ENCODE peak calls at places on chromosomes 16 and 17, in six cellular contexts. One of them, this sample, is unnamed.

GRCh38 chr16:22635801-22636200 is 125.1 kb downstream of the NPIPB5 start:
- DNase-seq in H7: no peak
- DNase-seq in CD8-positive, alpha-beta T cell: no peak
- DNase-seq in psoas muscle: no peak
- DNase-seq in foreskin fibroblast: no peak
- DNase-seq in GM23248: no peak
- DNase-seq in this sample: no peak

GRCh38 chr17:78844301-78845005 is 3.8 kb upstream of the USP36 start:
- DNase-seq in H7: no peak
- DNase-seq in CD8-positive, alpha-beta T cell: no peak
- DNase-seq in psoas muscle: no peak
- DNase-seq in foreskin fibroblast: peak; percentile 56
- DNase-seq in GM23248: peak; percentile 45
- DNase-seq in this sample: peak; percentile 48

GRCh38 chr17:31566992-31567373 is 175.5 kb downstream of the RAB11FIP4 start:
- DNase-seq in H7: no peak
- DNase-seq in CD8-positive, alpha-beta T cell: no peak
- DNase-seq in psoas muscle: no peak
- DNase-seq in foreskin fibroblast: no peak
- DNase-seq in GM23248: no peak
- DNase-seq in this sample: no peak

GRCh38 chr17:34299918-34300600 is 14.5 kb downstream of the CCL11 start:
- DNase-seq in H7: no peak
- DNase-seq in CD8-positive, alpha-beta T cell: no peak
- DNase-seq in psoas muscle: no peak
- DNase-seq in foreskin fibroblast: peak; percentile 45
- DNase-seq in GM23248: peak; percentile 86
- DNase-seq in this sample: peak; percentile 87

GRCh38 chr16:89115216-89115949 is 21.7 kb downstream of the ACSF3 start:
- DNase-seq in H7: no peak
- DNase-seq in CD8-positive, alpha-beta T cell: peak; percentile 80
- DNase-seq in psoas muscle: peak; percentile 64
- DNase-seq in foreskin fibroblast: no peak
- DNase-seq in GM23248: no peak
- DNase-seq in this sample: no peak

GRCh38 chr16:30395155-30395991 is at the start of gene ZNF48:
- DNase-seq in H7: peak; percentile 95
- DNase-seq in CD8-positive, alpha-beta T cell: no peak
- DNase-seq in psoas muscle: peak; percentile 90
- DNase-seq in foreskin fibroblast: peak; percentile 92
- DNase-seq in GM23248: peak; percentile 94
- DNase-seq in this sample: peak; percentile 93

GRCh38 chr16:3819741-3820724 is 60.5 kb downstream of the CREBBP start:
- DNase-seq in H7: no peak
- DNase-seq in CD8-positive, alpha-beta T cell: no peak
- DNase-seq in psoas muscle: no peak
- DNase-seq in foreskin fibroblast: peak; percentile 89
- DNase-seq in GM23248: peak; percentile 84
- DNase-seq in this sample: peak; percentile 85

GRCh38 chr16:85141491-85142128 is 29.3 kb upstream of the CIBAR2 start:
- DNase-seq in H7: no peak
- DNase-seq in CD8-positive, alpha-beta T cell: no peak
- DNase-seq in psoas muscle: no peak
- DNase-seq in foreskin fibroblast: no peak
- DNase-seq in GM23248: no peak
- DNase-seq in this sample: no peak

GRCh38 chr17:10683853-10684252 is 13.5 kb downstream of the SCO1 start:
- DNase-seq in H7: peak; percentile 57
- DNase-seq in CD8-positive, alpha-beta T cell: no peak
- DNase-seq in psoas muscle: no peak
- DNase-seq in foreskin fibroblast: no peak
- DNase-seq in GM23248: peak; percentile 39
- DNase-seq in this sample: peak; percentile 37

GRCh38 chr17:57356722-57357391 is 100.5 kb downstream of the MSI2 start:
- DNase-seq in H7: no peak
- DNase-seq in CD8-positive, alpha-beta T cell: no peak
- DNase-seq in psoas muscle: no peak
- DNase-seq in foreskin fibroblast: no peak
- DNase-seq in GM23248: no peak
- DNase-seq in this sample: no peak

GRCh38 chr17:6361733-6362132 is 73.2 kb downstream of the AIPL1 start:
- DNase-seq in H7: peak; percentile 73
- DNase-seq in CD8-positive, alpha-beta T cell: no peak
- DNase-seq in psoas muscle: no peak
- DNase-seq in foreskin fibroblast: no peak
- DNase-seq in GM23248: no peak
- DNase-seq in this sample: no peak

GRCh38 chr16:17515421-17516210 is 44.9 kb upstream of the XYLT1 start:
- DNase-seq in H7: no peak
- DNase-seq in CD8-positive, alpha-beta T cell: no peak
- DNase-seq in psoas muscle: no peak
- DNase-seq in foreskin fibroblast: peak; percentile 79
- DNase-seq in GM23248: peak; percentile 94
- DNase-seq in this sample: peak; percentile 94

GRCh38 chr17:65046236-65046635 is 10.3 kb downstream of the GNA13 start:
- DNase-seq in H7: no peak
- DNase-seq in CD8-positive, alpha-beta T cell: no peak
- DNase-seq in psoas muscle: no peak
- DNase-seq in foreskin fibroblast: no peak
- DNase-seq in GM23248: no peak
- DNase-seq in this sample: no peak

GRCh38 chr17:40516581-40517285 is 15.3 kb upstream of the TNS4 start:
- DNase-seq in H7: no peak
- DNase-seq in CD8-positive, alpha-beta T cell: no peak
- DNase-seq in psoas muscle: no peak
- DNase-seq in foreskin fibroblast: no peak
- DNase-seq in GM23248: peak; percentile 67
- DNase-seq in this sample: peak; percentile 35

GRCh38 chr17:39125143-39125875 is 26.1 kb downstream of the PLXDC1 start:
- DNase-seq in H7: no peak
- DNase-seq in CD8-positive, alpha-beta T cell: no peak
- DNase-seq in psoas muscle: no peak
- DNase-seq in foreskin fibroblast: no peak
- DNase-seq in GM23248: no peak
- DNase-seq in this sample: no peak

GRCh38 chr16:17277981-17278381 is 192.8 kb downstream of the XYLT1 start:
- DNase-seq in H7: peak; percentile 69
- DNase-seq in CD8-positive, alpha-beta T cell: no peak
- DNase-seq in psoas muscle: no peak
- DNase-seq in foreskin fibroblast: no peak
- DNase-seq in GM23248: peak; percentile 12
- DNase-seq in this sample: no peak

GRCh38 chr17:37365589-37365988 is 10.2 kb upstream of the C17orf78 start:
- DNase-seq in H7: no peak
- DNase-seq in CD8-positive, alpha-beta T cell: no peak
- DNase-seq in psoas muscle: no peak
- DNase-seq in foreskin fibroblast: no peak
- DNase-seq in GM23248: no peak
- DNase-seq in this sample: no peak

GRCh38 chr17:77145635-77146632 is 5.2 kb downstream of the SEC14L1 start:
- DNase-seq in H7: no peak
- DNase-seq in CD8-positive, alpha-beta T cell: no peak
- DNase-seq in psoas muscle: peak; percentile 69
- DNase-seq in foreskin fibroblast: peak; percentile 83
- DNase-seq in GM23248: peak; percentile 85
- DNase-seq in this sample: peak; percentile 92

GRCh38 chr16:86848821-86849220 is 270.5 kb downstream of the FOXL1 start:
- DNase-seq in H7: no peak
- DNase-seq in CD8-positive, alpha-beta T cell: no peak
- DNase-seq in psoas muscle: no peak
- DNase-seq in foreskin fibroblast: no peak
- DNase-seq in GM23248: no peak
- DNase-seq in this sample: no peak

GRCh38 chr17:34201225-34201624 is 53.9 kb upstream of the CCL2 start:
- DNase-seq in H7: no peak
- DNase-seq in CD8-positive, alpha-beta T cell: no peak
- DNase-seq in psoas muscle: no peak
- DNase-seq in foreskin fibroblast: no peak
- DNase-seq in GM23248: no peak
- DNase-seq in this sample: no peak

GRCh38 chr16:4261557-4262172 is 11.2 kb downstream of the TFAP4 start:
- DNase-seq in H7: peak; percentile 96
- DNase-seq in CD8-positive, alpha-beta T cell: no peak
- DNase-seq in psoas muscle: peak; percentile 41
- DNase-seq in foreskin fibroblast: no peak
- DNase-seq in GM23248: peak; percentile 30
- DNase-seq in this sample: peak; percentile 21

GRCh38 chr16:569445-570254 is at the start of gene PIGQ:
- DNase-seq in H7: peak; percentile 99
- DNase-seq in CD8-positive, alpha-beta T cell: peak; percentile 40
- DNase-seq in psoas muscle: peak; percentile 77
- DNase-seq in foreskin fibroblast: peak; percentile 49
- DNase-seq in GM23248: peak; percentile 82
- DNase-seq in this sample: peak; percentile 63

DNA sequence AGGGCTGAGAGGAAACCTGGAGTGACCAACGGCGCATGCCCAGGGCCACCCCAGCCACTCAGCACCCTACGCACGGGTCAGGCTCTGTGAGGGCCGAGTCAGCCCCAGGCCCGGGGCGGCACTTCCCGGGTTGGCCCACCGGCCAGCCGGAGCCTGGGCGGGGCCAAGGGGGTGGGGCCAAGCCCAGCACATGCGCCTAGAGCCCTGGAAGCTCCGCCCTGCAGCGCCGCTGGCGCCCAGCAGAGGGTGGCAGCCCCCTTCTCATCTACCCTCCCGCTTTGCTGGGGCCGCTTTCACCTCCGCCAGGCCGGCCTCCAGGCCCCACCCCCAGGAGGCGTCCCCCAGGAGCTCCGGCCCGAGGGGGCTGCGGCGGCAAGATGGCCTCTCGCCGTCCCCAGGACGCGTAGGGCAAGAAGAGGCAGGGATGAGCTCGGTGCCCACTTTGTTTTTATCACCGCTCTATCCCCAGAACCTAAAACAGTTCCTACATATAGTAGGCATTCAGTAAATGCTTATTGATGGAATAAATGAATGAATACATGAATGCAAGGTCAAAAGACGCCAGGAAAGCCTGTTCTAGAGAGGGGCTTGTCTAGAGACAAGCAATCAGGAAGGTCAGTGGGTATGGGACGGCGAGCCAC is 31.3 kb downstream of the MYO18A start:
- DNase-seq in H7: peak; percentile 99
- DNase-seq in CD8-positive, alpha-beta T cell: peak; percentile 82
- DNase-seq in psoas muscle: peak; percentile 96
- DNase-seq in foreskin fibroblast: peak; percentile 92
- DNase-seq in GM23248: peak; percentile 94
- DNase-seq in this sample: peak; percentile 88
- H3K4me3 ChIP-seq in H7: peak overlapping the region; percentile 16
- H3K4me3 ChIP-seq in CD8-positive, alpha-beta T cell: peak overlapping the region; percentile 56
- H3K4me3 ChIP-seq in psoas muscle: peak overlapping the region; percentile 66
- H3K4me3 ChIP-seq in foreskin fibroblast: peak overlapping the region; percentile 60
- H3K4me3 ChIP-seq in GM23248: peak overlapping the region; percentile 81
- H3K4me3 ChIP-seq in this sample: peak overlapping the region; percentile 52

GRCh38 chr16:49277766-49278566 is 3.7 kb downstream of the CBLN1 start:
- DNase-seq in H7: peak; percentile 67
- DNase-seq in CD8-positive, alpha-beta T cell: no peak
- DNase-seq in psoas muscle: no peak
- DNase-seq in foreskin fibroblast: peak; percentile 2
- DNase-seq in GM23248: no peak
- DNase-seq in this sample: no peak
- H3K4me3 ChIP-seq in H7: peak overlapping the region; percentile 4
- H3K4me3 ChIP-seq in CD8-positive, alpha-beta T cell: no peak overlapping the region
- H3K4me3 ChIP-seq in psoas muscle: peak overlapping the region; percentile 18
- H3K4me3 ChIP-seq in foreskin fibroblast: no peak overlapping the region
- H3K4me3 ChIP-seq in GM23248: no peak overlapping the region
- H3K4me3 ChIP-seq in this sample: no peak overlapping the region

GRCh38 chr17:18157354-18157985 is 26.2 kb upstream of the ALKBH5 start:
- DNase-seq in H7: no peak
- DNase-seq in CD8-positive, alpha-beta T cell: no peak
- DNase-seq in psoas muscle: no peak
- DNase-seq in foreskin fibroblast: no peak
- DNase-seq in GM23248: no peak
- DNase-seq in this sample: no peak
- H3K4me3 ChIP-seq in H7: no peak overlapping the region
- H3K4me3 ChIP-seq in CD8-positive, alpha-beta T cell: no peak overlapping the region
- H3K4me3 ChIP-seq in psoas muscle: peak overlapping the region; percentile 61
- H3K4me3 ChIP-seq in foreskin fibroblast: no peak overlapping the region
- H3K4me3 ChIP-seq in GM23248: no peak overlapping the region
- H3K4me3 ChIP-seq in this sample: no peak overlapping the region

GRCh38 chr17:27868565-27868964 is 24.6 kb downstream of the LYRM9 start:
- DNase-seq in H7: no peak
- DNase-seq in CD8-positive, alpha-beta T cell: no peak
- DNase-seq in psoas muscle: no peak
- DNase-seq in foreskin fibroblast: no peak
- DNase-seq in GM23248: no peak
- DNase-seq in this sample: no peak

GRCh38 chr17:27861979-27862378 is 31.2 kb downstream of the LYRM9 start:
- DNase-seq in H7: no peak
- DNase-seq in CD8-positive, alpha-beta T cell: no peak
- DNase-seq in psoas muscle: no peak
- DNase-seq in foreskin fibroblast: no peak
- DNase-seq in GM23248: peak; percentile 7
- DNase-seq in this sample: no peak

GRCh38 chr17:27860971-27861669 is 32.0 kb downstream of the LYRM9 start:
- DNase-seq in H7: no peak
- DNase-seq in CD8-positive, alpha-beta T cell: no peak
- DNase-seq in psoas muscle: no peak
- DNase-seq in foreskin fibroblast: no peak
- DNase-seq in GM23248: no peak
- DNase-seq in this sample: no peak

GRCh38 chr17:27858621-27859305 is 34.4 kb downstream of the LYRM9 start:
- DNase-seq in H7: no peak
- DNase-seq in CD8-positive, alpha-beta T cell: no peak
- DNase-seq in psoas muscle: no peak
- DNase-seq in foreskin fibroblast: no peak
- DNase-seq in GM23248: no peak
- DNase-seq in this sample: no peak

DNA sequence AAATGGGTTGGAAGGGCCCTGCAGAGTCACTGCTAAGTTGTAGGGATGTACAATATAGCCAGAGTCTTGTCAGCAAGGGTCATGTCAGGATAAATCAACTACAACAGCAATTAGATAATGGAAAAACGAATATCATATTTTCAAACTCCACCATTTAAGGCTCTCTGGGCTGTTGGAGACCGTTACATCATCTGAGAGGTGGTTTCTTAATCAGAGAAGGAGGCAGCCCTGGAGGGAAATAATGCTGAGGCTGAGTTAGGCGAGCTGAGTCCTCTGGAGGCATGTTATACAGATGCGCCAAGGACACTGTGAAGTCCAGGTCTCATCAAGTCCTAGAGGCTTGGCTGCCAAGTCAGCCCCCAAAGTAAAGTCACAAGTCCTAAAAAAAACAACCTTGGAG is 30.3 kb downstream of the LYRM9 start:
- DNase-seq in H7: no peak
- DNase-seq in CD8-positive, alpha-beta T cell: no peak
- DNase-seq in psoas muscle: no peak
- DNase-seq in foreskin fibroblast: no peak
- DNase-seq in GM23248: no peak
- DNase-seq in this sample: no peak
- H3K4me3 ChIP-seq in H7: no peak overlapping the region
- H3K4me3 ChIP-seq in CD8-positive, alpha-beta T cell: no peak overlapping the region
- H3K4me3 ChIP-seq in psoas muscle: no peak overlapping the region
- H3K4me3 ChIP-seq in foreskin fibroblast: no peak overlapping the region
- H3K4me3 ChIP-seq in GM23248: no peak overlapping the region
- H3K4me3 ChIP-seq in this sample: no peak overlapping the region

GRCh38 chr17:49588312-49588711 is 12.6 kb downstream of the NXPH3 start:
- DNase-seq in H7: peak; percentile 6
- DNase-seq in CD8-positive, alpha-beta T cell: no peak
- DNase-seq in psoas muscle: no peak
- DNase-seq in foreskin fibroblast: no peak
- DNase-seq in GM23248: peak; percentile 28
- DNase-seq in this sample: no peak
- H3K4me3 ChIP-seq in H7: no peak overlapping the region
- H3K4me3 ChIP-seq in CD8-positive, alpha-beta T cell: no peak overlapping the region
- H3K4me3 ChIP-seq in psoas muscle: no peak overlapping the region
- H3K4me3 ChIP-seq in foreskin fibroblast: no peak overlapping the region
- H3K4me3 ChIP-seq in GM23248: no peak overlapping the region
- H3K4me3 ChIP-seq in this sample: no peak overlapping the region

This sample was measured in AG10803.